ENCODE peak calls at places on chromosomes 7 and 10, in ten cellular contexts. L, R, S, H, D, G, V, O, C and I are unnamed samples.

GRCh38 chr10:6563720-6564119 is 16.4 kb downstream of the PRKCQ start:
- DNase-seq in L (no peak), R (no peak), S (no peak), H (no peak), D (no peak), G (no peak), V (no peak), O (no peak), C (no peak), I (no peak)

GRCh38 chr10:48946891-48947500 is 7.4 kb upstream of the LRRC18 start:
- DNase-seq in L (no peak), R (peak; percentile 34), S (no peak), H (no peak), D (no peak), G (no peak), V (peak; percentile 43), O (no peak), C (no peak), I (no peak)

GRCh38 chr10:57188846-57189245 is 827.8 kb upstream of the ZWINT start:
- DNase-seq in L (no peak), R (no peak), S (no peak), H (no peak), D (no peak), G (no peak), V (no peak), O (no peak), C (no peak), I (no peak)

GRCh38 chr7:43394441-43395130 is 188.3 kb upstream of the STK17A start:
- DNase-seq in L (no peak), R (no peak), S (no peak), H (no peak), D (no peak), G (no peak), V (no peak), O (no peak), C (no peak), I (no peak)

GRCh38 chr10:91409869-91410637 is at the start of gene HECTD2:
- DNase-seq in L (peak; percentile 52), R (peak; percentile 74), S (peak; percentile 72), H (peak; percentile 98), D (peak; percentile 84), G (peak; percentile 63), V (peak; percentile 86), O (peak; percentile 78), C (peak; percentile 84), I (peak; percentile 95)

GRCh38 chr7:142337406-142338001 is 79.6 kb upstream of the PRSS58 start:
- DNase-seq in L (no peak), R (no peak), S (no peak), H (no peak), D (no peak), G (no peak), V (no peak), O (no peak), C (no peak), I (no peak)

GRCh38 chr10:121294630-121295029 is 303.6 kb downstream of the FGFR2 start:
- DNase-seq in L (no peak), R (no peak), S (no peak), H (no peak), D (no peak), G (no peak), V (no peak), O (no peak), C (no peak), I (no peak)

GRCh38 chr7:73864981-73865711 is 4.2 kb downstream of the TMEM270 start:
- DNase-seq in L (no peak), R (no peak), S (no peak), H (peak; percentile 59), D (no peak), G (no peak), V (no peak), O (no peak), C (no peak), I (no peak)

GRCh38 chr7:85833071-85833470 is 646.2 kb upstream of the SEMA3D start:
- DNase-seq in L (no peak), R (peak; percentile 18), S (no peak), H (no peak), D (no peak), G (no peak), V (no peak), O (no peak), C (no peak), I (no peak)

GRCh38 chr10:67110286-67110685 is 184.4 kb downstream of the LRRTM3 start:
- DNase-seq in L (no peak), R (no peak), S (no peak), H (no peak), D (no peak), G (no peak), V (no peak), O (no peak), C (no peak), I (no peak)

GRCh38 chr10:109883859-109884771 is 39.2 kb downstream of the XPNPEP1 start:
- DNase-seq in L (peak; percentile 92), R (peak; percentile 93), S (peak; percentile 58), H (no peak), D (peak; percentile 76), G (peak; percentile 81), V (peak; percentile 87), O (peak; percentile 85), C (peak; percentile 40), I (no peak)

GRCh38 chr7:150755473-150756099 is 18.4 kb downstream of the GIMAP5 start:
- DNase-seq in L (no peak), R (no peak), S (no peak), H (no peak), D (peak; percentile 56), G (no peak), V (no peak), O (no peak), C (no peak), I (no peak)

GRCh38 chr7:150754950-150755349 is 17.7 kb downstream of the GIMAP5 start:
- DNase-seq in L (no peak), R (no peak), S (no peak), H (no peak), D (no peak), G (no peak), V (no peak), O (no peak), C (no peak), I (no peak)

GRCh38 chr7:150753239-150753638 is 16.0 kb downstream of the GIMAP5 start:
- DNase-seq in L (no peak), R (no peak), S (no peak), H (no peak), D (no peak), G (no peak), V (no peak), O (no peak), C (no peak), I (no peak)

GRCh38 chr7:150751702-150752101 is 14.5 kb downstream of the GIMAP5 start:
- DNase-seq in L (no peak), R (no peak), S (no peak), H (no peak), D (peak; percentile 46), G (no peak), V (no peak), O (no peak), C (no peak), I (no peak)

GRCh38 chr7:150753826-150754603 is 16.8 kb downstream of the GIMAP5 start:
- DNase-seq in L (no peak), R (no peak), S (no peak), H (no peak), D (no peak), G (no peak), V (no peak), O (no peak), C (no peak), I (no peak)
- TF ChIP-seq CTCF in L (no peak), R (no peak), S (no peak), H (peak; percentile 37), D (no peak), G (peak; percentile 32), V (no peak), O (no peak), C (no peak), I (no peak)

GRCh38 chr10:29607576-29607975 is 27.2 kb downstream of the SVIL start:
- DNase-seq in L (no peak), R (no peak), S (no peak), H (no peak), D (no peak), G (no peak), V (no peak), O (no peak), C (no peak), I (no peak)
- TF ChIP-seq CTCF in L (no peak), R (no peak), S (no peak), H (no peak), D (no peak), G (no peak), V (no peak), O (no peak), C (no peak), I (no peak)

GRCh38 chr10:96043157-96043894 is at the start of gene CCNJ:
- DNase-seq in L (peak; percentile 93), R (peak; percentile 91), S (peak; percentile 88), H (peak; percentile 98), D (peak; percentile 90), G (peak; percentile 83), V (peak; percentile 91), O (peak; percentile 84), C (peak; percentile 83), I (peak; percentile 96)
- TF ChIP-seq CTCF in L (no peak), R (no peak), S (no peak), H (peak; percentile 42), D (peak; percentile 29), G (peak; percentile 38), V (peak; percentile 20), O (no peak), C (no peak), I (peak; percentile 59)

GRCh38 chr10:75922435-75922834 is 491.0 kb downstream of the LRMDA start:
- DNase-seq in L (no peak), R (no peak), S (no peak), H (no peak), D (no peak), G (no peak), V (no peak), O (no peak), C (no peak), I (no peak)

GRCh38 chr10:75929630-75930161 is 498.3 kb downstream of the LRMDA start:
- DNase-seq in L (no peak), R (no peak), S (no peak), H (no peak), D (no peak), G (no peak), V (no peak), O (no peak), C (no peak), I (no peak)

GRCh38 chr10:75925999-75926398 is 494.6 kb downstream of the LRMDA start:
- DNase-seq in L (no peak), R (no peak), S (no peak), H (no peak), D (no peak), G (no peak), V (no peak), O (no peak), C (no peak), I (no peak)

GRCh38 chr10:75924309-75924920 is 493.0 kb downstream of the LRMDA start:
- DNase-seq in L (no peak), R (no peak), S (no peak), H (no peak), D (no peak), G (no peak), V (no peak), O (no peak), C (no peak), I (no peak)

DNA sequence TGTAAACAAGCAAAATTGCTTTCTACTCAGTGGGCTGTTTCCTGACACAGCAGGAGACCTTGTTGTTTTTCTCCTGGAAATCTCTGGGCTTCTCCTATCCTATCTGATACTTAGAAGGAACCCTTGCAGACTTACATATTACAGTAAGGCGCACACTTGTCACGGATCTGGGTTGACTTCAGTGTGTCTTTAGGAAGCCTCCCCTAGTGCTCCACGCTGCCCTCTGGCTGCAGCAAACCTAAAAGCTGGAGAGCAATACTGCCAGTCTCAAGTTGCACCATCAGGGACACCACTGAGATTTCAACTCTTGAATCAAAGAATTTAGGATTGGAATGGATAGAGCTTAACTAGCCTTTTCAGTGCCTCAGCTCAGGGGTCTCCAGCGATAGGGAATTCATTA is 495.3 kb downstream of the LRMDA start:
- DNase-seq in L (no peak), R (no peak), S (peak; percentile 40), H (no peak), D (no peak), G (peak; percentile 30), V (no peak), O (no peak), C (no peak), I (no peak)
- TF ChIP-seq CTCF in L (no peak), R (no peak), S (peak; percentile 43), H (no peak), D (no peak), G (peak; percentile 47), V (no peak), O (no peak), C (no peak), I (no peak)